ENCODE peak calls at places on chromosomes 11 and 22, in seven cellular contexts. L is body of pancreas, J is NAMALWA, H is Kasumi-1, D is DMS 273 treated with DMSO at 0.1 percent for 48 hours, W is frontal cortex, X is lower lobe of right lung. M is an unnamed sample.

GRCh38 chr11:117826832-117827231 is 2.3 kb upstream of the FXYD2 start:
- DNase-seq in L (peak; percentile 32), J (no peak), H (no peak), D (no peak), W (no peak), X (no peak), M (no peak)

GRCh38 chr11:128942807-128943430 is at the start of gene TP53AIP1:
- DNase-seq in L (no peak), J (no peak), H (no peak), D (no peak), W (no peak), X (no peak), M (no peak)

GRCh38 chr11:103883856-103884255 is 152.6 kb upstream of the DDI1 start:
- DNase-seq in L (no peak), J (no peak), H (no peak), D (no peak), W (no peak), X (no peak), M (no peak)

GRCh38 chr22:17921871-17922821 is 102.2 kb downstream of the MICAL3 start:
- DNase-seq in L (no peak), J (no peak), H (no peak), D (no peak), W (no peak), X (no peak), M (peak; percentile 71)

GRCh38 chr11:128630367-128631230 is 43.2 kb upstream of the ETS1 start:
- DNase-seq in L (peak; percentile 87), J (peak; percentile 97), H (peak; percentile 89), D (peak; percentile 3), W (no peak), X (peak; percentile 89), M (peak; percentile 30)

GRCh38 chr11:41003339-41003992 is 456.0 kb downstream of the LRRC4C start:
- DNase-seq in L (no peak), J (no peak), H (no peak), D (no peak), W (no peak), X (no peak), M (no peak)

GRCh38 chr11:125724125-125724524 is 22.0 kb upstream of the PATE1 start:
- DNase-seq in L (no peak), J (peak; percentile 38), H (peak; percentile 31), D (no peak), W (no peak), X (no peak), M (no peak)

GRCh38 chr11:118658372-118659313 is 20.8 kb downstream of the TREH start:
- DNase-seq in L (no peak), J (no peak), H (no peak), D (no peak), W (no peak), X (no peak), M (no peak)

GRCh38 chr11:122769126-122769780 is 69.0 kb upstream of the CRTAM start:
- DNase-seq in L (no peak), J (no peak), H (no peak), D (no peak), W (no peak), X (no peak), M (no peak)

M was measured in LNCaP clone FGC.